ENCODE peak calls at places on chromosomes 2 and 18, in seven cellular contexts. D is foreskin melanocyte; J is stimulated activated CD4-positive, alpha-beta T cell treated with anti-CD3 and anti-CD28 coated beads, Interleukin-2, amount 100 ng/mL, for 24 hours; G is upper lobe of right lung; E is fibroblast of lung; W is progenitor cell of endocrine pancreas; F is amniotic stem cell. K is an unnamed sample.

GRCh38 chr2:193695367-193695766 is 1500.6 kb upstream of the TMEFF2 start:
- DNase-seq in D (no peak), J (no peak), G (no peak), E (peak), W (no peak), F (peak), K (peak)

GRCh38 chr2:237201461-237202287 is 116.0 kb downstream of the COPS8 start:
- DNase-seq in D (peak), J (no peak), G (no peak), E (peak), W (no peak), F (peak), K (peak)

GRCh38 chr2:17303496-17303895 is 214.7 kb downstream of the RAD51AP2 start:
- DNase-seq in D (no peak), J (no peak), G (no peak), E (peak), W (no peak), F (no peak), K (peak)

GRCh38 chr2:233113114-233113452 is 52.9 kb downstream of the INPP5D start:
- DNase-seq in D (no peak), J (no peak), G (peak), E (no peak), W (no peak), F (no peak), K (no peak)

GRCh38 chr2:228063558-228063957 is 117.9 kb downstream of the SPHKAP start:
- DNase-seq in D (peak), J (no peak), G (no peak), E (no peak), W (no peak), F (no peak), K (no peak)

GRCh38 chr2:27753744-27754588 is 17.6 kb upstream of the MRPL33 start:
- DNase-seq in D (peak), J (peak), G (peak), E (peak), W (peak), F (peak), K (peak)

GRCh38 chr18:63051928-63052327 is 267.6 kb downstream of the BCL2 start:
- DNase-seq in D (no peak), J (no peak), G (no peak), E (no peak), W (no peak), F (no peak), K (no peak)

GRCh38 chr2:82675186-82675585 is 1783.9 kb downstream of the SUCLG1 start:
- DNase-seq in D (no peak), J (no peak), G (no peak), E (peak), W (no peak), F (no peak), K (peak)

GRCh38 chr2:201118957-201119848 is 3.2 kb downstream of the CFLAR start:
- DNase-seq in D (no peak), J (no peak), G (no peak), E (peak), W (no peak), F (peak), K (peak)

GRCh38 chr2:182593394-182593707 is 122.7 kb upstream of the DNAJC10 start:
- DNase-seq in D (peak), J (no peak), G (no peak), E (peak), W (no peak), F (peak), K (peak)

GRCh38 chr18:2410688-2411087 is 160.6 kb downstream of the METTL4 start:
- DNase-seq in D (no peak), J (no peak), G (no peak), E (no peak), W (no peak), F (no peak), K (peak)

GRCh38 chr2:165251361-165251760 is 12.1 kb downstream of the SCN2A start:
- DNase-seq in D (no peak), J (no peak), G (no peak), E (no peak), W (no peak), F (no peak), K (no peak)

GRCh38 chr2:97761192-97761591 is 47.8 kb downstream of the ZAP70 start:
- DNase-seq in D (no peak), J (peak), G (no peak), E (no peak), W (no peak), F (no peak), K (no peak)

GRCh38 chr2:134762508-134762907 is 43.7 kb upstream of the TMEM163 start:
- DNase-seq in D (no peak), J (no peak), G (no peak), E (no peak), W (no peak), F (no peak), K (no peak)

GRCh38 chr18:44507729-44508325 is 172.9 kb upstream of the SETBP1 start:
- DNase-seq in D (peak), J (no peak), G (peak), E (no peak), W (no peak), F (no peak), K (peak)

GRCh38 chr18:66316708-66317107 is 287.2 kb downstream of the CDH19 start:
- DNase-seq in D (peak), J (no peak), G (no peak), E (no peak), W (no peak), F (no peak), K (no peak)

GRCh38 chr18:48926420-48926857 is 24.3 kb downstream of the SMAD7 start:
- DNase-seq in D (no peak), J (no peak), G (no peak), E (no peak), W (no peak), F (no peak), K (no peak)

GRCh38 chr2:62577994-62578836 is 72.2 kb upstream of the TMEM17 start:
- DNase-seq in D (peak), J (no peak), G (no peak), E (peak), W (no peak), F (peak), K (peak)

GRCh38 chr2:207951734-207952480 is 73.4 kb downstream of the PLEKHM3 start:
- DNase-seq in D (no peak), J (no peak), G (no peak), E (no peak), W (no peak), F (no peak), K (no peak)

GRCh38 chr2:142778289-142778688 is 99.2 kb upstream of the KYNU start:
- DNase-seq in D (no peak), J (no peak), G (no peak), E (no peak), W (no peak), F (no peak), K (no peak)

K was measured in choroid plexus epithelial cell.